ENCODE peak calls at places on chromosomes 13 and 19, in nine cellular contexts. X, U, J, A, D, H, G, E and I are unnamed samples.

GRCh38 chr19:33323093-33323820 is 20.9 kb upstream of the CEBPA start:
- DNase-seq in H (no peak), G (no peak), D (no peak), X (no peak), J (no peak), A (no peak), U (no peak), E (no peak), I (no peak)

GRCh38 chr13:27432612-27433210 is 8.3 kb downstream of the GTF3A start:
- DNase-seq in J (no peak), X (no peak), D (no peak), G (no peak), A (no peak), H (no peak), E (peak; percentile 64), U (no peak), I (no peak)

GRCh38 chr19:13834308-13834790 is 39.1 kb downstream of the ZSWIM4 start:
- DNase-seq in X (no peak), E (no peak), G (peak; percentile 65), H (no peak), D (peak; percentile 76), J (no peak), U (peak; percentile 73), A (no peak), I (no peak)

GRCh38 chr19:4014541-4015491 is 7.3 kb downstream of the PIAS4 start:
- DNase-seq in X (no peak), D (no peak), E (peak; percentile 39), G (no peak), J (no peak), H (peak; percentile 14), U (no peak), A (no peak), I (no peak)

GRCh38 chr19:28883241-28883693 is 329.7 kb downstream of the UQCRFS1 start:
- DNase-seq in J (no peak), X (no peak), A (no peak), E (no peak), H (no peak), U (no peak), D (peak; percentile 41), G (peak; percentile 2), I (peak; percentile 23)

GRCh38 chr13:21675095-21676007 is 4.5 kb downstream of the FGF9 start:
- DNase-seq in U (no peak), J (peak; percentile 40), E (peak; percentile 49), A (no peak), X (no peak), H (peak; percentile 69), G (no peak), D (no peak), I (no peak)

GRCh38 chr13:36915891-36916640 is 4.0 kb downstream of the SMAD9 start:
- DNase-seq in H (no peak), E (no peak), U (no peak), D (no peak), J (no peak), A (no peak), X (no peak), G (no peak), I (no peak)

GRCh38 chr19:4051175-4052101 is 15.3 kb downstream of the ZBTB7A start:
- DNase-seq in X (no peak), U (peak; percentile 93), D (peak; percentile 55), G (peak; percentile 55), J (peak; percentile 71), A (peak; percentile 61), E (no peak), H (no peak), I (no peak)

GRCh38 chr19:4139614-4140236 is 13.7 kb upstream of the CREB3L3 start:
- DNase-seq in J (peak; percentile 86), D (peak; percentile 31), G (peak; percentile 13), A (peak; percentile 81), U (peak; percentile 54), E (peak; percentile 74), H (peak; percentile 70), X (no peak), I (peak; percentile 44)

GRCh38 chr13:97140611-97141010 is 81.5 kb upstream of the MBNL2 start:
- DNase-seq in E (no peak), H (no peak), J (no peak), X (no peak), U (no peak), D (peak; percentile 48), G (no peak), A (no peak), I (no peak)

GRCh38 chr19:17035842-17036424 is 9.3 kb upstream of the CPAMD8 start:
- DNase-seq in U (no peak), H (peak; percentile 22), A (peak; percentile 35), D (no peak), E (no peak), G (no peak), J (no peak), X (no peak), I (no peak)

GRCh38 chr13:57191667-57192066 is 24.7 kb downstream of the PRR20E start:
- DNase-seq in H (no peak), E (no peak), G (no peak), U (no peak), A (no peak), D (no peak), J (no peak), X (no peak), I (no peak)

GRCh38 chr13:62387642-62388041 is 972.0 kb upstream of the PCDH20 start:
- DNase-seq in J (no peak), E (no peak), U (no peak), A (no peak), D (peak; percentile 36), H (no peak), G (no peak), X (peak; percentile 0), I (no peak)

GRCh38 chr19:12985049-12985776 is 10.1 kb upstream of the NFIX start:
- DNase-seq in G (peak; percentile 79), H (no peak), X (no peak), A (peak; percentile 59), E (no peak), J (peak; percentile 92), U (peak; percentile 37), D (peak; percentile 76), I (peak; percentile 59)

GRCh38 chr13:26810095-26810494 is 49.5 kb upstream of the GPR12 start:
- DNase-seq in J (peak; percentile 53), D (no peak), A (no peak), H (no peak), G (no peak), X (no peak), E (no peak), U (no peak), I (no peak)

DNA sequence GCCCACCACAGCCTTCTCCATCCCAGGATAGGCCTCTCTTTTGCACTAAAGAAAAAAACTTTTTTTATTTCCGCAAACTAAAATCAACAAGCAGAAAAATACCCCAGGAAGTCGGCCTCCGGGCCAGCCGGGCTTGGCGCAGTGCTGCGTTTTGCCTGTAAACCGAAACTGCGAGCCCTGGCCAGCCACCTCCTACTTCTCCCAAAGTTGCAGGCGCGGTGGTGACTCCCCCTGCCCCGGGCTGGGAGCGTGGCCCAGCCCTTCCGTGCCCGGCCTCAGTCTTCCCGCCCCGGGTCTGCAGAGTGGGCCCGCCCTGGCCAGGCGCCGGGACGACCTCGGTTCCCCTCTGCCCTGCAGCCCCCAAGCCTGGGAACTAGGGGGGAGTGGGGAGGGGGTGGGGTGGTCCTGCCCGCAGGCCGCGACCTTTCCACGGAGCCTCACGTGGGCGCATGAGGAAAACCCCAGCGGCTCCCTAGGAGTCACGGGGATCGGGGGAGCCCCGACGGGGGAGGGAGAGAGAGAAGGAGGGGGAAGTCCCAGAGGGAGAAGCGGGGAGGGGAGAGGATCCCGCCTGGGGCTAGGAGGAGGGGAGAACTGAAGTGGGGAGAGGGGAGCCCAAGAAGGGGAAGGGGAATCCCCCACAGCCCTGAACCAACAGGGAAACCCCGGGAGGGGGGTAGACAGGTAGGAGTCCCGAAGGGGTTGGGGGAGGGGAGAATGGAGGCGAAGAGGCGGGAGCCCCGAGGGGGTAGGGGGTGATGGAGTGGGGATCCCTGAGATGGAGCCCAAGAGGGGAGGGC is 3.0 kb downstream of the GADD45B start:
- DNase-seq in D (peak; percentile 76), G (peak; percentile 74), X (no peak), J (peak; percentile 63), A (peak; percentile 92), U (peak; percentile 69), E (peak; percentile 71), H (peak; percentile 71), I (peak; percentile 28)
- H3K27ac ChIP-seq in D (peak overlapping the region; percentile 68), G (peak overlapping the region; percentile 1), X (peak overlapping the region; percentile 61), J (peak overlapping the region; percentile 93), A (peak overlapping the region; percentile 81), U (peak overlapping the region; percentile 45), E (peak overlapping the region; percentile 76), H (peak overlapping the region; percentile 91), I (no peak overlapping the region)

GRCh38 chr19:1567116-1567847 is 843 bp downstream of the MEX3D start:
- DNase-seq in A (no peak), X (no peak), U (no peak), G (no peak), J (peak; percentile 37), H (no peak), E (peak; percentile 10), D (no peak), I (no peak)
- H3K27ac ChIP-seq in A (peak overlapping the region; percentile 65), X (peak overlapping the region; percentile 98), U (peak overlapping the region; percentile 60), G (peak overlapping the region; percentile 83), J (peak overlapping the region; percentile 84), H (no peak overlapping the region), E (no peak overlapping the region), D (peak overlapping the region; percentile 95), I (peak overlapping the region; percentile 84)

DNA sequence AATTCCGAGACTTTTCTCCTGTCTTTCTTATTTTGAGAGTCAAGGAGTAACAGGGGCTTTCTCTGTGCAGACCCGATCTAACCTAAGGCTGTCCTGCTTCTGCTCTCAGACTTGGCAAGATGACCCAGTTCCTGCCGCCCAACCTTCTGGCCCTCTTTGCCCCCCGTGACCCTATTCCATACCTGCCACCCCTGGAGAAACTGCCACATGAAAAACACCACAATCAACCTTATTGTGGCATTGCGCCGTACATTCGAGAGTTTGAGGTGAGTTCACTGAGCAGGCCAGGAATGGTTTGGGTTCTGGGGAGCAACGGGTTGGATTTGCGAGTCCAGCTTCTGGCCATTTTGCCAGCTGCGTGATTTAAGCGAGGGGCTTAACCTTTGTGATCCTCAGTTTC is 1.0 kb downstream of the SNRNP70 start:
- DNase-seq in X (no peak), A (no peak), G (no peak), U (no peak), H (no peak), D (no peak), J (no peak), E (no peak), I (no peak)
- H3K27ac ChIP-seq in X (no peak overlapping the region), A (no peak overlapping the region), G (peak overlapping the region; percentile 86), U (peak overlapping the region; percentile 82), H (no peak overlapping the region), D (peak overlapping the region; percentile 34), J (no peak overlapping the region), E (peak overlapping the region; percentile 81), I (peak overlapping the region; percentile 88)

GRCh38 chr13:80313668-80314278 is 27.2 kb downstream of the SPRY2 start:
- DNase-seq in D (peak; percentile 12), E (no peak), X (no peak), U (no peak), J (peak; percentile 49), A (no peak), G (no peak), H (no peak), I (no peak)
- H3K27ac ChIP-seq in D (no peak overlapping the region), E (no peak overlapping the region), X (no peak overlapping the region), U (no peak overlapping the region), J (no peak overlapping the region), A (no peak overlapping the region), G (no peak overlapping the region), H (no peak overlapping the region), I (no peak overlapping the region)